ENCODE peak calls at places on chromosomes 1 and 21, in four cellular contexts. W is A172, L is NCI-H2029 treated with DMSO at 0.1 percent for 48 hours, Z is lung. G is an unnamed sample.

GRCh38 chr1:30475966-30476365 is 247.4 kb downstream of the MATN1 start:
- DNase-seq in W (no peak), L (no peak), Z (no peak), G (no peak)

GRCh38 chr21:33036430-33037162 is 10.9 kb downstream of the OLIG2 start:
- DNase-seq in W (peak), L (no peak), Z (peak), G (no peak)

GRCh38 chr1:3599286-3599811 is 12.0 kb downstream of the MEGF6 start:
- DNase-seq in W (no peak), L (no peak), Z (no peak), G (no peak)

GRCh38 chr21:39184050-39184980 is 1.1 kb upstream of the PSMG1 start:
- DNase-seq in W (no peak), L (peak), Z (no peak), G (no peak)

GRCh38 chr21:15159382-15160020 is 94.7 kb upstream of the NRIP1 start:
- DNase-seq in W (peak), L (no peak), Z (no peak), G (no peak)

GRCh38 chr1:201883786-201884185 is 4.9 kb upstream of the SHISA4 start:
- DNase-seq in W (peak), L (no peak), Z (no peak), G (no peak)

GRCh38 chr21:38474796-38475195 is 23.5 kb downstream of the ERG start:
- DNase-seq in W (no peak), L (no peak), Z (no peak), G (no peak)

GRCh38 chr1:242736569-242736968 is 212.1 kb upstream of the PLD5 start:
- DNase-seq in W (no peak), L (no peak), Z (no peak), G (no peak)

GRCh38 chr1:98086156-98086555 is 165.3 kb upstream of the DPYD start:
- DNase-seq in W (peak), L (no peak), Z (no peak), G (no peak)

GRCh38 chr1:206635983-206636354 is 633 bp downstream of the DYRK3 start:
- DNase-seq in W (peak), L (no peak), Z (no peak), G (no peak)

GRCh38 chr21:34695434-34695833 is 26.6 kb downstream of the CLIC6 start:
- DNase-seq in W (no peak), L (no peak), Z (no peak), G (no peak)

GRCh38 chr1:53498555-53499142 is 39.5 kb downstream of the DMRTB1 start:
- DNase-seq in W (peak), L (no peak), Z (no peak), G (no peak)

GRCh38 chr21:16342932-16343331 is 613.1 kb downstream of the USP25 start:
- DNase-seq in W (no peak), L (no peak), Z (no peak), G (no peak)

GRCh38 chr1:157032303-157032702 is 13.2 kb downstream of the ARHGEF11 start:
- DNase-seq in W (no peak), L (no peak), Z (no peak), G (no peak)

GRCh38 chr1:29390491-29391361 is 154.4 kb downstream of the PTPRU start:
- DNase-seq in W (no peak), L (no peak), Z (no peak), G (no peak)

GRCh38 chr1:31368611-31369107 is 4.2 kb downstream of the FABP3 start:
- DNase-seq in W (no peak), L (peak), Z (no peak), G (no peak)

GRCh38 chr1:19156676-19157075 is 53.4 kb downstream of the UBR4 start:
- DNase-seq in W (peak), L (no peak), Z (no peak), G (peak)

GRCh38 chr1:54312874-54313316 is 93.3 kb downstream of the SSBP3 start:
- DNase-seq in W (peak), L (peak), Z (peak), G (no peak)

GRCh38 chr21:32330784-32331311 is 32.2 kb downstream of the MRAP start:
- DNase-seq in W (no peak), L (no peak), Z (no peak), G (no peak)

GRCh38 chr1:94069649-94070285 is 51.2 kb downstream of the ABCA4 start:
- DNase-seq in W (peak), L (peak), Z (no peak), G (peak)

GRCh38 chr1:159900755-159901335 is 880 bp upstream of the CFAP45 start:
- DNase-seq in W (no peak), L (no peak), Z (no peak), G (no peak)

GRCh38 chr21:44793269-44794030 is 8.2 kb downstream of the UBE2G2 start:
- DNase-seq in W (peak), L (peak), Z (peak), G (no peak)